ENCODE peak calls at places on chromosomes 3 and 15, in five cellular contexts. D is neuronal stem cell, L is H9, M is IMR-90, A is mesenchymal stem cell. Q is an unnamed sample.

GRCh38 chr3:188233320-188233719 is 79.4 kb downstream of the LPP start:
- DNase-seq in D (no peak), L (no peak), M (peak), A (no peak), Q (no peak)

GRCh38 chr3:156176048-156176447 is 55.7 kb downstream of the KCNAB1 start:
- DNase-seq in D (no peak), L (no peak), M (no peak), A (no peak), Q (no peak)

GRCh38 chr3:40120816-40121215 is 188.7 kb upstream of the EIF1B start:
- DNase-seq in D (no peak), L (no peak), M (no peak), A (peak), Q (no peak)

GRCh38 chr15:100249096-100249815 is 92.5 kb downstream of the ADAMTS17 start:
- DNase-seq in D (no peak), L (no peak), M (no peak), A (no peak), Q (no peak)

GRCh38 chr15:84924074-84924700 is 39.7 kb downstream of the SLC28A1 start:
- DNase-seq in D (no peak), L (no peak), M (no peak), A (no peak), Q (no peak)

GRCh38 chr3:111924283-111924682 is 54.5 kb upstream of the ABHD10 start:
- DNase-seq in D (no peak), L (no peak), M (no peak), A (no peak), Q (no peak)

GRCh38 chr15:59306520-59307163 is 66.0 kb downstream of the MYO1E start:
- DNase-seq in D (no peak), L (no peak), M (peak), A (no peak), Q (no peak)

GRCh38 chr3:130933801-130934345 is 40.0 kb downstream of the ATP2C1 start:
- DNase-seq in D (no peak), L (no peak), M (peak), A (peak), Q (no peak)

GRCh38 chr3:108835101-108835500 is 12.5 kb downstream of the TRAT1 start:
- DNase-seq in D (no peak), L (no peak), M (no peak), A (no peak), Q (no peak)

GRCh38 chr15:91885714-91886265 is 32.3 kb downstream of the SLCO3A1 start:
- DNase-seq in D (no peak), L (no peak), M (no peak), A (no peak), Q (peak)

GRCh38 chr3:2967851-2968250 is 142.3 kb downstream of the IL5RA start:
- DNase-seq in D (no peak), L (no peak), M (no peak), A (peak), Q (peak)

GRCh38 chr3:43286886-43287301 is 554 bp downstream of the SNRK start:
- DNase-seq in D (no peak), L (no peak), M (no peak), A (peak), Q (peak)

GRCh38 chr3:58369876-58370275 is 37.2 kb downstream of the PXK start:
- DNase-seq in D (no peak), L (no peak), M (no peak), A (no peak), Q (no peak)

GRCh38 chr3:155101398-155101797 is 21.3 kb downstream of the MME start:
- DNase-seq in D (no peak), L (no peak), M (peak), A (peak), Q (no peak)

GRCh38 chr15:38069001-38069400 is 134.6 kb downstream of the TMCO5A start:
- DNase-seq in D (no peak), L (no peak), M (peak), A (peak), Q (peak)

GRCh38 chr3:25045291-25045690 is 382.8 kb upstream of the RARB start:
- DNase-seq in D (peak), L (no peak), M (no peak), A (peak), Q (no peak)

GRCh38 chr15:92624401-92624991 is 31.1 kb downstream of the FAM174B start:
- DNase-seq in D (no peak), L (no peak), M (no peak), A (no peak), Q (peak)

GRCh38 chr15:75656331-75656730 is 8.6 kb downstream of the SNX33 start:
- DNase-seq in D (no peak), L (no peak), M (no peak), A (no peak), Q (no peak)

GRCh38 chr3:12165909-12166308 is 7.2 kb upstream of the TIMP4 start:
- DNase-seq in D (no peak), L (no peak), M (no peak), A (no peak), Q (no peak)

GRCh38 chr3:2544718-2545117 is 446.1 kb downstream of the CNTN4 start:
- DNase-seq in D (no peak), L (no peak), M (no peak), A (no peak), Q (no peak)

GRCh38 chr3:79016587-79017380 is 751.0 kb downstream of the ROBO1 start:
- DNase-seq in D (no peak), L (no peak), M (peak), A (no peak), Q (no peak)
- H2AFZ ChIP-seq in D (peak), L (no peak), M (peak), A (peak), Q (no peak)

GRCh38 chr3:29050155-29050554 is 230.7 kb upstream of the RBMS3 start:
- DNase-seq in D (no peak), L (no peak), M (no peak), A (no peak), Q (no peak)
- H3K4ac ChIP-seq in D (no peak), L (no peak), M (no peak), A (no peak), Q (no peak)

GRCh38 chr3:52896613-52897012 is 735 bp downstream of the STIMATE start:
- DNase-seq in D (no peak), L (peak), M (no peak), A (no peak), Q (no peak)
- H2AFZ ChIP-seq in D (peak), L (no peak), M (peak), A (peak), Q (no peak)

GRCh38 chr3:13495351-13495813 is 15.3 kb downstream of the HDAC11 start:
- DNase-seq in D (no peak), L (no peak), M (no peak), A (no peak), Q (no peak)

GRCh38 chr3:13496879-13497278 is 16.8 kb downstream of the HDAC11 start:
- DNase-seq in D (no peak), L (no peak), M (no peak), A (no peak), Q (peak)

GRCh38 chr3:13495921-13496723 is 16.0 kb downstream of the HDAC11 start:
- DNase-seq in D (peak), L (peak), M (peak), A (peak), Q (peak)

GRCh38 chr3:13498354-13499060 is 18.4 kb downstream of the HDAC11 start:
- DNase-seq in D (no peak), L (no peak), M (peak), A (no peak), Q (no peak)

GRCh38 chr3:13497386-13497785 is 17.3 kb downstream of the HDAC11 start:
- DNase-seq in D (no peak), L (no peak), M (no peak), A (no peak), Q (no peak)
- H3K4ac ChIP-seq in D (no peak), L (no peak), M (no peak), A (no peak), Q (no peak)

DNA sequence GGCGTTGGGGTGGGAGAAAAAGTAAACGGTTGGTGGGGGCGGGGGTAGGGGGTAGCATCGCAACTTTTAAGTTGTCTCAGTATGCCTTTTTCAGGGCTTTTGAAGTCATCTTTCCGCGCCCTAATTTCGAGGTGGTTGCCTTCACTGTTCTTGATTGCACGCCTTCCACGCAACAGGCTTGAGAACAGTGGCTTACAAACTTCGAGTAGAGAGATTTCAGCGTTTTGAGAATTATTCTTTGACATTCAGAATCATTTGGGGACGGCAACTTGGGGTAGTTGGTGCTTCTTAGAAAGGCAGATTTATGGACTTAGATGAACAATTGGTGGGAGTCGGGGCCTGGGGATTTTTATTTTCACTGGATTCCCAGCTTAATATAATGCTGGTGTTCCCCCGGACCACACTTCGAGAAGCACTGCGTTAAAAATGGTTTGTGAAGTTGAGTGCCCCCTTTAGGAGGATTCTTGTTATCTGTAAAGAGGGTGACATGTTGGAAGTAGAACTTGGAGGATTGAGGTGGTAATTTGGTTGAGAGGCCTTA is 880 bp downstream of the PPP4R2 start:
- DNase-seq in D (peak), L (no peak), M (peak), A (peak), Q (peak)
- H2AFZ ChIP-seq in D (peak), L (no peak), M (peak), A (no peak), Q (no peak)

DNA sequence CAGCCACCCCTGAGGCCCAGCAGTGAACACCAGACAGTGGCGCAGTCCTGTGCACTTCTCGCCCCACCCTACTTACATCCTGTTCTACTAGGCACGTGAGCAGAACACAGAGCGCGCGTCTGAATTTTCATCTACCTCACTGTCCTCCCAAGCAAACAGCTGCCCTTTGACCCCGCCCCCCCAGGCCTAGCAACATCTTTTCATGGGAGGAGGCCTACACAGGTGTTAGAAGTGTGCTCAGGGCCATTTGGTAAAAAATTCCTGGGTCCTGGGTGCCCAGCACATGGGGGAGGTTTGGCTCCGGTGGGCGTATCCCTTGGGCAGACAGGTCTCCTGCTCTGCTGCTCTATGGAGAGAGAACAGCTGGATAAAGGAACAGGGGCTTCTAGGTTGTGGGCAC is 95.0 kb downstream of the MYLK start:
- DNase-seq in D (no peak), L (no peak), M (no peak), A (peak), Q (peak)
- H3K4ac ChIP-seq in D (peak), L (no peak), M (peak), A (peak), Q (peak)

DNA sequence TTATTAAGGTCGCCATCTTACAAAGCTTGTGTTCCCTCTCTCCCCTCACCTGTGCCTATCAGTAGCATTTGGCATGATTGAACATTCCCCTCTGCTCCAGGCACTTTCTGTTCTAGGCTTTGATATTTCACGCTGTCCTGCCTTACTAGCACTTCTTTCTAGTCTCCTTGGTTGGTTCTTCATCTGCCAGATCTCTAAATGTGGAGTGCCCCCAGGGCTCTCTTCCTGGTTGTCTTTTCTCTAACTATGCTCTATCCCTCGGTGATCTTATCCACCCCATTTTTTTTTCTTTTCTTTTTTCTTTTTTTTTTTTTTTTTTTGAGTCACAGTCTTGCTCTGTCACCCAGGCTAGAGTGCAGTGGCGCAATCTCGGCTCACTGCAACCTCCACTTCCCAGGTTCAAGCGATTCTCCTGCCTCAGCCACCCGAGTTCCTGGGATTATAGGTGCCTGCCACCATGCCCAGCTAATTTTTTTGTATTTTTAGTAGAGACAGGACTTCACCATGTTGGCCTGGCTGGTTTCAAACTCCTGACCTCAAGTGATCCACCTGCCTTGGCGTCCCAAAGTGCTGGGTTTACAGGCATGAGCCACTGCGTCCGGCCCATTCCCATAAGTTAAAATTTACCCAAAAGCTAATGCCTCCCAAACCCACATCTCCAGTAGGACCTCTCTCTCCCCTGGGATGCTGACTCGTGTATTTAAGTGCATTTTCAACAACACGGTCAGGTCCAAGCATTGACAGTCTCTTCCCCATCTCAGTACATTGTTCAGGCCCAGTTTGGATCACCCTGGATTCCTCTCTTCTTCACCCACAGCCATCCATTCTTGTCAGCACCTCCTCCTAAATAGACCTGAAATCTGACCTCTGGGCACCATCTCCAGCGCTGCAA is 5.2 kb downstream of the NUSAP1 start:
- DNase-seq in D (no peak), L (no peak), M (no peak), A (peak), Q (no peak)
- H2AFZ ChIP-seq in D (no peak), L (no peak), M (no peak), A (peak), Q (no peak)

GRCh38 chr15:40914486-40914885 is 14.7 kb upstream of the DLL4 start:
- DNase-seq in D (no peak), L (peak), M (no peak), A (no peak), Q (no peak)
- H3K4ac ChIP-seq in D (no peak), L (no peak), M (no peak), A (no peak), Q (no peak)

GRCh38 chr3:121836069-121836468 is 1.1 kb downstream of the EAF2 start:
- DNase-seq in D (no peak), L (no peak), M (no peak), A (no peak), Q (no peak)

GRCh38 chr3:121834734-121835709 is at the start of the genes EAF2 and IQCB1:
- DNase-seq in D (peak), L (peak), M (peak), A (peak), Q (peak)

GRCh38 chr3:121839962-121840361 is 5.0 kb downstream of the EAF2 start:
- DNase-seq in D (no peak), L (no peak), M (no peak), A (no peak), Q (peak)

GRCh38 chr3:121834079-121834730 is 655 bp downstream of the IQCB1 start:
- DNase-seq in D (no peak), L (no peak), M (peak), A (no peak), Q (no peak)
- H2AFZ ChIP-seq in D (peak), L (peak), M (peak), A (peak), Q (peak)

GRCh38 chr3:149368850-149369497 is 8.5 kb downstream of the TM4SF1 start:
- DNase-seq in D (no peak), L (no peak), M (no peak), A (peak), Q (no peak)

GRCh38 chr3:149367021-149367840 is 10.2 kb downstream of the TM4SF1 start:
- DNase-seq in D (no peak), L (no peak), M (peak), A (peak), Q (peak)

GRCh38 chr3:149369991-149370866 is 7.2 kb downstream of the TM4SF1 start:
- DNase-seq in D (no peak), L (no peak), M (peak), A (peak), Q (no peak)

GRCh38 chr3:149366031-149366430 is 11.4 kb downstream of the TM4SF1 start:
- DNase-seq in D (no peak), L (no peak), M (no peak), A (no peak), Q (peak)

DNA sequence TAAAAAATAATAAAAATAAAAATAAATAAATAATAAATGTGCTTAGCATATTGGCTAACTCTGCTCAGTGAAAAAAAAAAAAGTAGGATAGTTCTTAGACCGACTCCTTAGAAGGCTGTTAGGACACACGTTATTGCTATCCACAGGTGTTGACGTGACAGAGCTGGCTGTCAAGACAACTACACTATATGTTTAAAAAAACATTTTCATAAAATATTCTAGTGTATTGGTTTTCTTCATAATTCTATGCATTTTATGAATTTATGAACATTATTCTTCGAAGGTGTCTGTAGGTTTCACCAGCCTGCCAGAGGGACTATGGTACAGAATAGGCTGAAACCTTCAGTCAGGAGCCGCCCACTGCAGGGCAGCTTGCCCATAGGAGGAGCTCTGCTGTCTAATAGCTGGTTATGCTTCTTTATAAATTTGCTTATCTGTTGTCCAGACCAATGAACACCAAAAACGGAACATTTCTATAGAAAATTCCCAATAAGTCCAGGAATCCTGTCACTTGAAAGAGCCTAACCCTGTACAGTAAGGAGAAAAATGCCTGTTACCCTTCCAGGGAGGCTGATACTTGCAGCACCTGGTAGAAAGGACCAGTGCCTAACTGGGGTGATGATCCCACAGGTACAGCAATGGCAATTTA is 9.1 kb downstream of the TM4SF1 start:
- DNase-seq in D (no peak), L (no peak), M (peak), A (no peak), Q (no peak)
- H3K4ac ChIP-seq in D (no peak), L (no peak), M (peak), A (no peak), Q (no peak)

Q was measured in trophoblast cell.